ENCODE peak calls at places on chromosome 4, in six cellular contexts. Q is colonic mucosa, K is mammary epithelial cell, B is hepatocyte, J is H9, P is upper lobe of right lung. T is an unnamed sample. For H3K4me1, the result is how much of the 10 kb centered on the place peaks cover.

GRCh38 chr4:14169460-14169859 is 541.9 kb upstream of the BOD1L1 start:
- DNase-seq in Q (no peak), K (peak), B (no peak), J (no peak), P (no peak), T (no peak)

GRCh38 chr4:82721819-82722423 is 76.7 kb downstream of the SCD5 start:
- DNase-seq in Q (no peak), K (no peak), B (peak), J (no peak), P (no peak), T (no peak)

GRCh38 chr4:113303315-113303714 is 253.9 kb downstream of the ANK2 start:
- DNase-seq in Q (no peak), K (no peak), B (no peak), J (no peak), P (no peak), T (no peak)

GRCh38 chr4:304987-305680 is at the start of gene ZNF732:
- DNase-seq in Q (peak), K (peak), B (no peak), J (no peak), P (no peak), T (peak)

GRCh38 chr4:116598980-116599789 is 486.2 kb downstream of the TRAM1L1 start:
- DNase-seq in Q (no peak), K (no peak), B (no peak), J (no peak), P (no peak), T (peak)

GRCh38 chr4:158094413-158095110 is 78.3 kb downstream of the GASK1B start:
- DNase-seq in Q (no peak), K (peak), B (peak), J (no peak), P (no peak), T (no peak)

GRCh38 chr4:41859106-41859505 is 76.1 kb upstream of the TMEM33 start:
- DNase-seq in Q (no peak), K (no peak), B (no peak), J (no peak), P (no peak), T (no peak)

GRCh38 chr4:7218686-7219085 is 26.3 kb downstream of the SORCS2 start:
- DNase-seq in Q (no peak), K (no peak), B (no peak), J (no peak), P (no peak), T (no peak)

GRCh38 chr4:87219648-87220093 is 747 bp downstream of the KLHL8 start:
- DNase-seq in Q (peak), K (no peak), B (peak), J (peak), P (peak), T (peak)

GRCh38 chr4:1991087-1991486 is 17.7 kb downstream of the NELFA start:
- DNase-seq in Q (no peak), K (no peak), B (no peak), J (no peak), P (peak), T (peak)

GRCh38 chr4:164977243-164978164 is at the start of gene TRIM61:
- DNase-seq in Q (peak), K (no peak), B (no peak), J (peak), P (peak), T (peak)

GRCh38 chr4:79247695-79248394 is 78.0 kb downstream of the NAA11 start:
- DNase-seq in Q (no peak), K (no peak), B (no peak), J (no peak), P (no peak), T (no peak)

GRCh38 chr4:79237836-79238235 is 88.0 kb downstream of the NAA11 start:
- DNase-seq in Q (no peak), K (no peak), B (no peak), J (no peak), P (no peak), T (no peak)

GRCh38 chr4:79241846-79242245 is 84.0 kb downstream of the NAA11 start:
- DNase-seq in Q (no peak), K (no peak), B (no peak), J (no peak), P (no peak), T (no peak)
- TF ChIP-seq CTCF in Q (no peak), K (no peak), B (peak), J (peak), P (no peak), T (no peak)

GRCh38 chr4:168846414-168846813 is 163.6 kb downstream of the CBR4 start:
- DNase-seq in Q (no peak), K (no peak), B (no peak), J (no peak), P (no peak), T (no peak)

GRCh38 chr4:168850016-168850415 is 160.0 kb downstream of the CBR4 start:
- DNase-seq in Q (no peak), K (no peak), B (no peak), J (no peak), P (no peak), T (no peak)

GRCh38 chr4:168845897-168846296 is 164.2 kb downstream of the CBR4 start:
- DNase-seq in Q (no peak), K (no peak), B (no peak), J (no peak), P (no peak), T (no peak)

GRCh38 chr4:168848977-168849687 is 160.9 kb downstream of the CBR4 start:
- DNase-seq in Q (no peak), K (peak), B (no peak), J (no peak), P (no peak), T (no peak)

GRCh38 chr4:168848112-168848511 is 161.9 kb downstream of the CBR4 start:
- DNase-seq in Q (no peak), K (peak), B (no peak), J (no peak), P (no peak), T (no peak)
- H3K4me1 ChIP-seq in Q (under half), K (under half), B (under half), J (under half), P (under half), T (half or more)

DNA sequence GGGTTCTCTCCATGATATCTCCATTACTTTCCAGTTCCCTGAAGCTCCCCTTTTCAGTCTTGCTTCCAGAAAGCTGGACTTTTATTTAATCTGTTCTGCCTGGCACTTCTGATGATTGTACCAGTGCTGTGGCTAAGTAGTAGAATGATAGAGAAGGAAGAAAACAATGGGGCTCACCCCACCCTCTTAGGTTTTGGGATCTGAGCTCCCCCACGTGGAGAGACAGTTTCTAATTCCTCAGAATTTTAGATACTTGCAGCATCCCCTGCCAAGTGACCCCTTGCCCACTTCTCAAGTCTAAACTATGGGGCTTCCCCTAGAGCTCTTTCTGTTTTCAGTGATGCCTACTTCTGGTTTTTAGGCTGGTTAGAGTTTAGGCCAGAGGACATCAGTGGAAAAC is 73.9 kb downstream of the GC start:
- DNase-seq in Q (no peak), K (no peak), B (no peak), J (no peak), P (no peak), T (no peak)
- TF ChIP-seq CTCF in Q (no peak), K (no peak), B (peak), J (peak), P (no peak), T (no peak)

GRCh38 chr4:119232286-119232685 is 19.8 kb downstream of the USP53 start:
- DNase-seq in Q (no peak), K (no peak), B (no peak), J (no peak), P (no peak), T (no peak)
- H3K4me1 ChIP-seq in Q (under half), K (under half), B (under half), J (under half), P (under half), T (under half)

DNA sequence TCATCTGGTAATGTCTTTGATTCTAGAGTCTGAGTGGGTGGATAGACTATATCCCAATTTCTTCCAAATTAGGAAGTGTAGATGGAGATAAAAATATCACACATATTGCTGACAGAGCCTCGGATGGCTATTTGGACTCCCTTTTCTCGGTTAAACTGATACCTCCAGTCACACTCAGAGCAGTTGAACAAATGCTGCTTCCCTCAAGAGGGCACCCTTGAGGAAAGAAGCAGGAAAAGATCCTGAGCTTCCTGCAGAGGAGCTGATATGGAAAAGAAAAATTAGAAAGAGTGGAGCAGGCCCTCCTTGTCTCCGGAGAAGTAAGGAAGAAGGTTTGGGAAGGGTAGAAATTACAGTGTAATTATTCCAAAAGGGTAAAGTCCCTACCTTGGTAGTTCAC is 96.2 kb upstream of the CCSER1 start:
- DNase-seq in Q (no peak), K (peak), B (peak), J (peak), P (no peak), T (no peak)
- TF ChIP-seq CTCF in Q (peak), K (peak), B (peak), J (peak), P (peak), T (no peak)

GRCh38 chr4:166006217-166006616 is 133.2 kb downstream of the TLL1 start:
- DNase-seq in Q (no peak), K (no peak), B (no peak), J (no peak), P (no peak), T (no peak)
- H3K4me1 ChIP-seq in Q (under half), K (under half), B (under half), J (under half), P (under half), T (under half)

GRCh38 chr4:67332627-67333026 is 212.7 kb downstream of the CENPC start:
- DNase-seq in Q (no peak), K (peak), B (peak), J (peak), P (no peak), T (no peak)
- TF ChIP-seq CTCF in Q (no peak), K (peak), B (no peak), J (peak), P (peak), T (no peak)

DNA sequence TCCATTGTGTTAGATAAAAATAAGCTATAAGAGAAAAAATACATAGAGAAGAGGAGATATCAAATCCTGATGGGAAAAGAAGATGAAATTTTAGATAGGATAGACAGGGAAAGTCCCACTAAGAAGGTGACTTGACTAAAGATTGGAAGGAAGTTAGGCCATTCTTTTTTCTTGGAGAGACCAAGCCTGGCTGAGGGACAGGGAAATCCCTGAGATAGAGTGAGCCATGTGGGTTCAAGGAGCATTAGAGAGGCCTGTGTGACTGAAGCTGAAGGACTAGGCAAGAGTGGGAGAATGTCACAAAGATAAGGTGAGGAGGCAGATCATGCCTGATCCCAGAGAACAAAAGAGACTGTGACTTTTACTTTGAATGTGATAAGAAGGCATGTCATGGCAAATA is 5.2 kb upstream of the DDX60L start:
- DNase-seq in Q (no peak), K (no peak), B (no peak), J (no peak), P (no peak), T (no peak)
- H3K4me1 ChIP-seq in Q (under half), K (under half), B (under half), J (under half), P (under half), T (under half)

GRCh38 chr4:3767569-3768288 is 1.5 kb downstream of the ADRA2C start:
- DNase-seq in Q (peak), K (peak), B (peak), J (peak), P (no peak), T (no peak)
- TF ChIP-seq CTCF in Q (no peak), K (no peak), B (peak), J (peak), P (no peak), T (no peak)

DNA sequence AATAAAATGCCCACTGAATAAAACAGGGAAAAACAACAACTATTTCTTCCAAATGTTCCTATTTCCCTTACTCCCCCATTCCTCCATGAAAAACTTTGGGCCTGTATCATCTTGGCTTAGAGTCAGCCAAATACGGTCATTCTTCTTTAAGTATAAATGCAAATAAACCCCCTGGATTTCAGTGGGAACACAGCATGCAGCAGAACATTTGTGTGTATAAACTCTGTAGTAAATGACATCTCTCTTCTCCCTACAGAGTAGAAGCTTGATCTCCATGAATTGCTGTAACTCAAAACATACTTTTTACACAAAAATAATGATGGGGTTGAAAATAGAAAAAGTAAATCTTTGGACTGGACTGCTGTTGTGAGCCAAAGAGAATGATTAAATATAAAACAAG is 30.9 kb downstream of the TSPAN5 start:
- DNase-seq in Q (no peak), K (no peak), B (no peak), J (no peak), P (no peak), T (no peak)
- H3K4me1 ChIP-seq in Q (under half), K (under half), B (under half), J (under half), P (under half), T (under half)